ENCODE peak calls at places on chromosome 14, in five cellular contexts. O is HuH-7.5; K is activated T-helper 1 cell treated with Interleukin-2 at 50 U/mL for 16 hours; U is stimulated activated CD4-positive, alpha-beta T cell treated with anti-CD3 and anti-CD28 coated beads, TNF-alpha, amount 100 ng/mL, for 24 hours; J is NCI-H146. F is an unnamed sample.

GRCh38 chr14:65080954-65081747 is 21.2 kb downstream of the MAX start:
- DNase-seq in O (no peak), K (no peak), J (no peak), U (no peak), F (no peak)

GRCh38 chr14:26702721-26703250 is 105.0 kb upstream of the NOVA1 start:
- DNase-seq in K (no peak), O (no peak), J (no peak), U (no peak), F (no peak)

GRCh38 chr14:99606359-99606758 is 2.4 kb upstream of the CCDC85C start:
- DNase-seq in O (no peak), J (no peak), K (no peak), U (no peak), F (no peak)

GRCh38 chr14:97788846-97789528 is 991.8 kb downstream of the VRK1 start:
- DNase-seq in J (no peak), K (no peak), O (no peak), U (no peak), F (peak)

GRCh38 chr14:68733086-68733621 is 59.7 kb downstream of the ZFP36L1 start:
- DNase-seq in K (no peak), U (no peak), O (no peak), J (no peak), F (no peak)

GRCh38 chr14:60931206-60931605 is 49.7 kb downstream of the TRMT5 start:
- DNase-seq in U (no peak), K (no peak), O (no peak), J (peak), F (no peak)

GRCh38 chr14:103068351-103069073 is 11.2 kb upstream of the CDC42BPB start:
- DNase-seq in U (no peak), J (peak), K (no peak), O (no peak), F (no peak)

GRCh38 chr14:101507306-101508150 is 53.8 kb upstream of the DIO3 start:
- DNase-seq in J (no peak), K (no peak), O (no peak), U (no peak), F (peak)

GRCh38 chr14:26935733-26936132 is 337.9 kb upstream of the NOVA1 start:
- DNase-seq in J (no peak), O (no peak), K (no peak), U (no peak), F (no peak)

F was measured in T-helper 2 cell.